ENCODE peak calls at places on chromosomes 16 and 17, in four cellular contexts. Q, N, X and V are unnamed samples.

GRCh38 chr17:13931111-13931526 is 138.2 kb upstream of the COX10 start:
- DNase-seq in Q (peak), N (no peak), X (no peak), V (no peak)

GRCh38 chr17:35799942-35800341 is 4.5 kb upstream of the MMP28 start:
- DNase-seq in Q (peak), N (no peak), X (no peak), V (no peak)

GRCh38 chr17:48571024-48571818 is 6.9 kb downstream of the HOXB4 start:
- DNase-seq in Q (no peak), N (no peak), X (no peak), V (no peak)

GRCh38 chr17:79141578-79142338 is 67.1 kb downstream of the ENGASE start:
- DNase-seq in Q (no peak), N (no peak), X (no peak), V (no peak)

GRCh38 chr17:15456972-15457722 is 10.3 kb downstream of the CDRT4 start:
- DNase-seq in Q (peak), N (no peak), X (no peak), V (no peak)

GRCh38 chr16:75378616-75379015 is 54.7 kb downstream of the CFDP1 start:
- DNase-seq in Q (no peak), N (no peak), X (no peak), V (no peak)

GRCh38 chr17:39653316-39653661 is 11.9 kb upstream of the TCAP start:
- DNase-seq in Q (no peak), N (no peak), X (no peak), V (no peak)

GRCh38 chr16:81221731-81222130 is 16.8 kb upstream of the BCO1 start:
- DNase-seq in Q (no peak), N (no peak), X (no peak), V (no peak)

GRCh38 chr17:58335061-58335731 is 6.6 kb upstream of the TSPOAP1 start:
- DNase-seq in Q (no peak), N (no peak), X (no peak), V (no peak)

GRCh38 chr17:8621585-8621984 is 8.9 kb downstream of the MYH10 start:
- DNase-seq in Q (no peak), N (no peak), X (no peak), V (no peak)

GRCh38 chr17:21213491-21214014 is 408 bp downstream of the TMEM11 start:
- DNase-seq in Q (no peak), N (no peak), X (no peak), V (no peak)

GRCh38 chr17:68290268-68290954 is 516 bp downstream of the SLC16A6 start:
- DNase-seq in Q (no peak), N (no peak), X (no peak), V (peak)

GRCh38 chr16:67562918-67563707 is 787 bp downstream of the CTCF start:
- DNase-seq in Q (no peak), N (no peak), X (peak), V (peak)

GRCh38 chr17:13544292-13544691 is 57.4 kb downstream of the HS3ST3A1 start:
- DNase-seq in Q (peak), N (no peak), X (peak), V (no peak)

GRCh38 chr16:12901204-12901596 is 198 bp upstream of the SHISA9 start:
- DNase-seq in Q (no peak), N (no peak), X (no peak), V (no peak)

GRCh38 chr16:67249762-67250327 is 1.1 kb downstream of the SLC9A5 start:
- DNase-seq in Q (no peak), N (no peak), X (no peak), V (no peak)

GRCh38 chr16:847681-848445 is 47.3 kb upstream of the GNG13 start:
- DNase-seq in Q (no peak), N (no peak), X (no peak), V (no peak)

GRCh38 chr17:63998050-63998720 is at the start of gene PRR29:
- DNase-seq in Q (no peak), N (peak), X (no peak), V (peak)

GRCh38 chr17:18111330-18111971 is 2.9 kb downstream of the MYO15A start:
- DNase-seq in Q (no peak), N (no peak), X (no peak), V (no peak)

GRCh38 chr16:11669380-11670146 is 1.3 kb downstream of the SNN start:
- DNase-seq in Q (no peak), N (no peak), X (no peak), V (no peak)

GRCh38 chr16:31880322-31880979 is 6.8 kb downstream of the ZNF267 start:
- DNase-seq in Q (no peak), N (no peak), X (peak), V (peak)

GRCh38 chr17:6752068-6752909 is 3.6 kb upstream of the XAF1 start:
- DNase-seq in Q (peak), N (no peak), X (peak), V (no peak)